ENCODE peak calls at places on chromosomes 4 and X, in ten cellular contexts. H, A, N, V, R, K, M, D, J and I are unnamed samples.

GRCh38 chr4:101597204-101597603 is 193.3 kb upstream of the BANK1 start:
- DNase-seq in H (peak; percentile 38), A (peak; percentile 46), N (no peak), V (no peak), R (no peak), K (peak; percentile 7), M (no peak), D (no peak), J (peak; percentile 24), I (no peak)

GRCh38 chrX:113986427-113986826 is 597.5 kb upstream of the HTR2C start:
- DNase-seq in H (no peak), A (no peak), N (no peak), V (no peak), R (no peak), K (no peak), M (no peak), D (no peak), J (no peak), I (no peak)

GRCh38 chrX:155718964-155719586 is 106.3 kb upstream of the TMLHE start:
- DNase-seq in H (peak; percentile 80), A (no peak), N (no peak), V (no peak), R (no peak), K (no peak), M (no peak), D (no peak), J (no peak), I (no peak)

GRCh38 chrX:102599950-102600579 is 750 bp downstream of the ARMCX5 start:
- DNase-seq in H (no peak), A (no peak), N (no peak), V (no peak), R (no peak), K (no peak), M (no peak), D (no peak), J (no peak), I (no peak)

GRCh38 chr4:36392049-36392448 is 110.6 kb downstream of the DTHD1 start:
- DNase-seq in H (no peak), A (no peak), N (no peak), V (no peak), R (no peak), K (no peak), M (no peak), D (no peak), J (no peak), I (no peak)

GRCh38 chr4:122739174-122739573 is 6.7 kb downstream of the BBS12 start:
- DNase-seq in H (no peak), A (no peak), N (no peak), V (no peak), R (no peak), K (no peak), M (no peak), D (no peak), J (no peak), I (peak; percentile 74)

GRCh38 chr4:43682551-43682950 is 766.1 kb downstream of the KCTD8 start:
- DNase-seq in H (no peak), A (no peak), N (no peak), V (no peak), R (no peak), K (no peak), M (no peak), D (no peak), J (no peak), I (no peak)

GRCh38 chr4:92304636-92305035 is 870 bp downstream of the GRID2 start:
- DNase-seq in H (no peak), A (no peak), N (peak; percentile 36), V (no peak), R (no peak), K (peak; percentile 8), M (no peak), D (peak; percentile 35), J (no peak), I (no peak)

GRCh38 chrX:104324871-104325585 is 70.3 kb upstream of the ESX1 start:
- DNase-seq in H (no peak), A (no peak), N (no peak), V (no peak), R (no peak), K (no peak), M (no peak), D (no peak), J (no peak), I (no peak)

GRCh38 chr4:128782076-128782715 is 27.3 kb upstream of the JADE1 start:
- DNase-seq in H (peak; percentile 11), A (peak; percentile 49), N (peak; percentile 41), V (no peak), R (no peak), K (peak; percentile 35), M (peak; percentile 59), D (peak; percentile 22), J (peak; percentile 32), I (no peak)

GRCh38 chr4:88938138-88938537 is 118.8 kb downstream of the FAM13A start:
- DNase-seq in H (no peak), A (no peak), N (no peak), V (no peak), R (no peak), K (no peak), M (no peak), D (no peak), J (no peak), I (no peak)

GRCh38 chrX:46573896-46574336 is 351 bp downstream of the CHST7 start:
- DNase-seq in H (peak; percentile 85), A (peak; percentile 86), N (peak; percentile 58), V (peak; percentile 62), R (no peak), K (peak; percentile 48), M (peak; percentile 77), D (no peak), J (peak; percentile 71), I (no peak)

GRCh38 chr4:40832175-40832574 is 82.4 kb downstream of the NSUN7 start:
- DNase-seq in H (no peak), A (no peak), N (no peak), V (no peak), R (no peak), K (no peak), M (no peak), D (no peak), J (no peak), I (no peak)

GRCh38 chr4:88503344-88503743 is 20.2 kb downstream of the PYURF start:
- DNase-seq in H (no peak), A (no peak), N (no peak), V (no peak), R (no peak), K (no peak), M (no peak), D (no peak), J (no peak), I (no peak)

GRCh38 chr4:183438458-183439113 is 5.8 kb upstream of the CDKN2AIP start:
- DNase-seq in H (no peak), A (no peak), N (no peak), V (no peak), R (peak; percentile 88), K (no peak), M (no peak), D (no peak), J (no peak), I (no peak)

GRCh38 chr4:76449824-76450223 is 14.8 kb downstream of the SHROOM3 start:
- DNase-seq in H (no peak), A (no peak), N (no peak), V (no peak), R (no peak), K (no peak), M (no peak), D (no peak), J (no peak), I (no peak)

GRCh38 chr4:101970555-101970954 is 180.0 kb downstream of the BANK1 start:
- DNase-seq in H (no peak), A (no peak), N (no peak), V (no peak), R (no peak), K (no peak), M (no peak), D (no peak), J (no peak), I (no peak)

GRCh38 chr4:140567722-140568121 is 1.0 kb downstream of the UCP1 start:
- DNase-seq in H (no peak), A (no peak), N (peak; percentile 32), V (no peak), R (no peak), K (no peak), M (no peak), D (no peak), J (no peak), I (no peak)

GRCh38 chr4:21790437-21791029 is 158.0 kb downstream of the KCNIP4 start:
- DNase-seq in H (peak; percentile 22), A (peak; percentile 30), N (peak; percentile 3), V (peak; percentile 57), R (no peak), K (peak; percentile 6), M (no peak), D (no peak), J (no peak), I (peak; percentile 23)

GRCh38 chr4:85966308-85966882 is 393.5 kb downstream of the MAPK10 start:
- DNase-seq in H (no peak), A (no peak), N (no peak), V (no peak), R (no peak), K (no peak), M (no peak), D (no peak), J (no peak), I (no peak)

GRCh38 chr4:141028024-141028529 is 105.2 kb downstream of the RNF150 start:
- DNase-seq in H (no peak), A (no peak), N (peak; percentile 35), V (peak; percentile 13), R (no peak), K (no peak), M (no peak), D (no peak), J (no peak), I (no peak)

GRCh38 chr4:5908836-5909235 is 15.9 kb upstream of the CRMP1 start:
- DNase-seq in H (no peak), A (no peak), N (no peak), V (no peak), R (no peak), K (no peak), M (no peak), D (no peak), J (no peak), I (no peak)

GRCh38 chrX:65667503-65668355 is at the start of gene MSN:
- DNase-seq in H (peak; percentile 81), A (peak; percentile 84), N (peak; percentile 15), V (peak; percentile 57), R (no peak), K (peak; percentile 76), M (peak; percentile 51), D (peak; percentile 7), J (peak; percentile 87), I (peak; percentile 34)

GRCh38 chr4:147772459-147772969 is 40.6 kb downstream of the ARHGAP10 start:
- DNase-seq in H (no peak), A (no peak), N (no peak), V (no peak), R (no peak), K (no peak), M (no peak), D (no peak), J (no peak), I (no peak)